ENCODE peak calls at places on chromosomes 5 and 9, in four cellular contexts. One of them, this sample, is unnamed.
A peak's percentile ranks its signal among the peaks of the same experiment; 100 is the strongest.

GRCh38 chr5:149581931-149582768 is 852 bp downstream of the ARHGEF37 start:
- DNase-seq in suprapubic skin: no peak
- DNase-seq in lower lobe of right lung: no peak
- DNase-seq in PC-9: no peak
- DNase-seq in this sample: no peak

GRCh38 chr9:100064872-100065581 is 33.8 kb downstream of the ERP44 start:
- DNase-seq in suprapubic skin: no peak
- DNase-seq in lower lobe of right lung: no peak
- DNase-seq in PC-9: peak; percentile 74
- DNase-seq in this sample: peak; percentile 50

GRCh38 chr5:42547146-42547545 is 123.9 kb downstream of the GHR start:
- DNase-seq in suprapubic skin: no peak
- DNase-seq in lower lobe of right lung: no peak
- DNase-seq in PC-9: no peak
- DNase-seq in this sample: peak; percentile 93

GRCh38 chr9:136363606-136364368 is at the start of gene DNLZ:
- DNase-seq in suprapubic skin: peak; percentile 90
- DNase-seq in lower lobe of right lung: peak; percentile 89
- DNase-seq in PC-9: peak; percentile 52
- DNase-seq in this sample: no peak

GRCh38 chr9:136044971-136045594 is 50.0 kb downstream of the NACC2 start:
- DNase-seq in suprapubic skin: no peak
- DNase-seq in lower lobe of right lung: no peak
- DNase-seq in PC-9: no peak
- DNase-seq in this sample: no peak

GRCh38 chr9:128921881-128922763 is 1.3 kb downstream of the PHYHD1 start:
- DNase-seq in suprapubic skin: no peak
- DNase-seq in lower lobe of right lung: peak; percentile 73
- DNase-seq in PC-9: no peak
- DNase-seq in this sample: no peak

GRCh38 chr9:137286980-137287383 is 9.5 kb downstream of the TOR4A start:
- DNase-seq in suprapubic skin: no peak
- DNase-seq in lower lobe of right lung: peak; percentile 52
- DNase-seq in PC-9: peak; percentile 63
- DNase-seq in this sample: no peak

GRCh38 chr9:98778711-98779530 is 17.4 kb downstream of the ANKS6 start:
- DNase-seq in suprapubic skin: no peak
- DNase-seq in lower lobe of right lung: no peak
- DNase-seq in PC-9: peak; percentile 63
- DNase-seq in this sample: no peak

GRCh38 chr5:113119271-113119924 is 142.8 kb downstream of the DCP2 start:
- DNase-seq in suprapubic skin: no peak
- DNase-seq in lower lobe of right lung: peak; percentile 48
- DNase-seq in PC-9: no peak
- DNase-seq in this sample: no peak

GRCh38 chr5:37720550-37720952 is 119.3 kb downstream of the GDNF start:
- DNase-seq in suprapubic skin: no peak
- DNase-seq in lower lobe of right lung: no peak
- DNase-seq in PC-9: no peak
- DNase-seq in this sample: no peak

GRCh38 chr5:124317471-124317870 is 429.0 kb downstream of the ZNF608 start:
- DNase-seq in suprapubic skin: no peak
- DNase-seq in lower lobe of right lung: no peak
- DNase-seq in PC-9: no peak
- DNase-seq in this sample: no peak

GRCh38 chr9:72828281-72828731 is 124.5 kb downstream of the ALDH1A1 start:
- DNase-seq in suprapubic skin: no peak
- DNase-seq in lower lobe of right lung: no peak
- DNase-seq in PC-9: peak; percentile 97
- DNase-seq in this sample: peak; percentile 89

GRCh38 chr5:36297653-36298052 is 4.0 kb downstream of the RANBP3L start:
- DNase-seq in suprapubic skin: no peak
- DNase-seq in lower lobe of right lung: no peak
- DNase-seq in PC-9: no peak
- DNase-seq in this sample: no peak

GRCh38 chr5:34923694-34924461 is 5.5 kb upstream of the DNAJC21 start:
- DNase-seq in suprapubic skin: no peak
- DNase-seq in lower lobe of right lung: no peak
- DNase-seq in PC-9: peak; percentile 93
- DNase-seq in this sample: peak; percentile 33
- H3K27ac ChIP-seq in suprapubic skin: no peak overlapping the region
- H3K27ac ChIP-seq in lower lobe of right lung: no peak overlapping the region
- H3K27ac ChIP-seq in PC-9: peak overlapping the region; percentile 72
- H3K27ac ChIP-seq in this sample: peak overlapping the region; percentile 41

GRCh38 chr9:130473009-130473408 is 28.2 kb downstream of the ASS1 start:
- DNase-seq in suprapubic skin: no peak
- DNase-seq in lower lobe of right lung: no peak
- DNase-seq in PC-9: no peak
- DNase-seq in this sample: no peak
- H3K27ac ChIP-seq in suprapubic skin: no peak overlapping the region
- H3K27ac ChIP-seq in lower lobe of right lung: no peak overlapping the region
- H3K27ac ChIP-seq in PC-9: no peak overlapping the region
- H3K27ac ChIP-seq in this sample: no peak overlapping the region

GRCh38 chr5:143399616-143400540 is 3.6 kb downstream of the NR3C1 start:
- DNase-seq in suprapubic skin: no peak
- DNase-seq in lower lobe of right lung: no peak
- DNase-seq in PC-9: no peak
- DNase-seq in this sample: no peak

GRCh38 chr5:143400541-143401252 is 2.8 kb downstream of the NR3C1 start:
- DNase-seq in suprapubic skin: no peak
- DNase-seq in lower lobe of right lung: no peak
- DNase-seq in PC-9: no peak
- DNase-seq in this sample: no peak

GRCh38 chr5:143402464-143403356 is 776 bp downstream of the NR3C1 start:
- DNase-seq in suprapubic skin: peak; percentile 87
- DNase-seq in lower lobe of right lung: peak; percentile 83
- DNase-seq in PC-9: peak; percentile 51
- DNase-seq in this sample: no peak

GRCh38 chr5:143401846-143402463 is 1.5 kb downstream of the NR3C1 start:
- DNase-seq in suprapubic skin: no peak
- DNase-seq in lower lobe of right lung: no peak
- DNase-seq in PC-9: no peak
- DNase-seq in this sample: no peak

GRCh38 chr5:143401253-143401845 is 2.1 kb downstream of the NR3C1 start:
- DNase-seq in suprapubic skin: no peak
- DNase-seq in lower lobe of right lung: no peak
- DNase-seq in PC-9: no peak
- DNase-seq in this sample: no peak
- H3K27ac ChIP-seq in suprapubic skin: peak overlapping the region; percentile 98
- H3K27ac ChIP-seq in lower lobe of right lung: peak overlapping the region; percentile 100
- H3K27ac ChIP-seq in PC-9: no peak overlapping the region
- H3K27ac ChIP-seq in this sample: peak overlapping the region; percentile 98

GRCh38 chr5:81425569-81425968 is 31.6 kb upstream of the ACOT12 start:
- DNase-seq in suprapubic skin: no peak
- DNase-seq in lower lobe of right lung: no peak
- DNase-seq in PC-9: peak; percentile 55
- DNase-seq in this sample: no peak
- H3K27ac ChIP-seq in suprapubic skin: no peak overlapping the region
- H3K27ac ChIP-seq in lower lobe of right lung: no peak overlapping the region
- H3K27ac ChIP-seq in PC-9: no peak overlapping the region
- H3K27ac ChIP-seq in this sample: no peak overlapping the region

GRCh38 chr5:60473654-60474053 is 226.3 kb downstream of the DEPDC1B start:
- DNase-seq in suprapubic skin: no peak
- DNase-seq in lower lobe of right lung: no peak
- DNase-seq in PC-9: no peak
- DNase-seq in this sample: no peak

DNA sequence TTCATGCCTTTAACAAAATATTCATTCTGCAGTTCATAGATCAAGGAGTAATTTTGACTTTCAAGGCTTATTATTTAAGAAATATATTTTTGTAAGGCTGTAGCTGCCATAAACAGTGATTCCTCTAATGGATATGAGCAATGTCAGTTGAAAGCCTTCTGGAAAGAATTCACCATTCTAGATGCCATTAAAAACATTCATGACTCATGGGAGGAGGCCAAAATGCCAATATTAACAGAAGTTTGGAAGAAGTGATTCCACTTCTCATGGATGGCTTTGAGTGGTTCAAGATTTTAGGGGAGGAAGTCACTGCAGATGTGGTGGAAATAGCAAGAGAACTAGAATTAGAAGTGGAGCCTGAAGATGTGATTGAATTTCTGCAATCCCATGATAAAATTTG is 229.1 kb downstream of the DEPDC1B start:
- DNase-seq in suprapubic skin: no peak
- DNase-seq in lower lobe of right lung: no peak
- DNase-seq in PC-9: no peak
- DNase-seq in this sample: no peak
- H3K27ac ChIP-seq in suprapubic skin: no peak overlapping the region
- H3K27ac ChIP-seq in lower lobe of right lung: no peak overlapping the region
- H3K27ac ChIP-seq in PC-9: no peak overlapping the region
- H3K27ac ChIP-seq in this sample: no peak overlapping the region

This sample was measured in epithelial cell of prostate.